ENCODE peak calls at places on chromosome 1, in five cellular contexts. Z is head of caudate nucleus, D is lung, Q is ovary, Y is MV-4-11. E is an unnamed sample.

GRCh38 chr1:116182019-116182714 is 71.0 kb downstream of the MAB21L3 start:
- DNase-seq in Y (no peak), D (no peak), Q (no peak), Z (no peak), E (no peak)

GRCh38 chr1:29196863-29197589 is 15.3 kb upstream of the SRSF4 start:
- DNase-seq in Q (no peak), D (no peak), Y (no peak), Z (peak), E (no peak)

GRCh38 chr1:169236143-169236542 is 129.7 kb downstream of the ATP1B1 start:
- DNase-seq in D (no peak), Z (no peak), Q (no peak), Y (no peak), E (no peak)

GRCh38 chr1:224175615-224176014 is 7.4 kb upstream of the DEGS1 start:
- DNase-seq in D (no peak), Q (peak), Z (peak), Y (no peak), E (no peak)

GRCh38 chr1:56904706-56905105 is 50.1 kb downstream of the C8A start:
- DNase-seq in Z (no peak), Q (no peak), Y (no peak), D (no peak), E (no peak)

GRCh38 chr1:149903836-149904491 is 4.6 kb downstream of the BOLA1 start:
- DNase-seq in Y (no peak), Q (no peak), Z (no peak), D (no peak), E (no peak)

GRCh38 chr1:22217811-22218460 is 75.0 kb upstream of the WNT4 start:
- DNase-seq in Z (no peak), D (no peak), Y (no peak), Q (no peak), E (no peak)

GRCh38 chr1:48878191-48878940 is 101.7 kb upstream of the BEND5 start:
- DNase-seq in Q (no peak), Z (no peak), Y (peak), D (no peak), E (no peak)

GRCh38 chr1:33270379-33270778 is 14.1 kb downstream of the ZNF362 start:
- DNase-seq in Y (no peak), D (no peak), Q (no peak), Z (no peak), E (no peak)

GRCh38 chr1:224494343-224494742 is 59.7 kb upstream of the WDR26 start:
- DNase-seq in Z (no peak), D (no peak), Y (no peak), Q (no peak), E (no peak)

GRCh38 chr1:10432910-10433785 is 2.9 kb downstream of the CENPS start:
- DNase-seq in Z (no peak), Q (no peak), D (no peak), Y (peak), E (no peak)

GRCh38 chr1:180213401-180214177 is 16.5 kb upstream of the LHX4 start:
- DNase-seq in Z (peak), Y (no peak), D (no peak), Q (no peak), E (no peak)

GRCh38 chr1:116314305-116314919 is 58.6 kb upstream of the ATP1A1 start:
- DNase-seq in Q (no peak), Z (no peak), D (no peak), Y (no peak), E (no peak)

GRCh38 chr1:207579436-207579799 is 65.5 kb upstream of the CR1L start:
- DNase-seq in Y (peak), Q (peak), D (peak), Z (peak), E (no peak)

GRCh38 chr1:89540406-89540970 is 15.9 kb downstream of the LRRC8B start:
- DNase-seq in Y (peak), Q (no peak), D (no peak), Z (peak), E (no peak)